ENCODE peak calls at places on chromosome 1, in four cellular contexts. C, O, P and R are unnamed samples.

GRCh38 chr1:179264506-179264905 is 29.1 kb upstream of the SOAT1 start:
- DNase-seq in O (no peak), C (no peak), P (no peak), R (no peak)

GRCh38 chr1:234154320-234155251 is 218.7 kb upstream of the COA6 start:
- DNase-seq in O (no peak), C (peak; percentile 9), P (no peak), R (peak; percentile 84)

GRCh38 chr1:53365405-53366063 is 37.7 kb upstream of the LRP8 start:
- DNase-seq in C (no peak), P (no peak), O (no peak), R (no peak)

GRCh38 chr1:228778466-228778865 is 43.2 kb downstream of the RHOU start:
- DNase-seq in O (no peak), C (no peak), P (no peak), R (no peak)

GRCh38 chr1:208154679-208155078 is 89.5 kb downstream of the PLXNA2 start:
- DNase-seq in O (no peak), C (no peak), P (no peak), R (no peak)

GRCh38 chr1:215651867-215652266 is 84.8 kb downstream of the KCTD3 start:
- DNase-seq in P (no peak), C (no peak), O (no peak), R (peak; percentile 15)

GRCh38 chr1:206590025-206590834 is 22.0 kb downstream of the EIF2D start:
- DNase-seq in O (no peak), P (no peak), C (peak; percentile 53), R (peak; percentile 93)

GRCh38 chr1:48876221-48876785 is 99.6 kb upstream of the BEND5 start:
- DNase-seq in P (no peak), C (no peak), O (no peak), R (no peak)

GRCh38 chr1:20683614-20684013 is 22.4 kb upstream of the DDOST start:
- DNase-seq in O (no peak), P (no peak), C (no peak), R (no peak)

GRCh38 chr1:54542962-54543539 is 5.0 kb upstream of the ACOT11 start:
- DNase-seq in C (no peak), P (no peak), O (no peak), R (peak; percentile 75)

GRCh38 chr1:245859510-245860114 is 647.5 kb downstream of the SMYD3 start:
- DNase-seq in P (no peak), O (no peak), C (no peak), R (peak; percentile 10)

GRCh38 chr1:23567629-23567995 is 8.3 kb upstream of the ID3 start:
- DNase-seq in P (no peak), C (no peak), O (no peak), R (no peak)

GRCh38 chr1:89607156-89607555 is 25.8 kb upstream of the LRRC8C start:
- DNase-seq in O (no peak), P (no peak), C (peak; percentile 75), R (no peak)

GRCh38 chr1:110554871-110555801 is 36.2 kb upstream of the KCNA10 start:
- DNase-seq in O (peak; percentile 48), P (peak; percentile 82), C (peak; percentile 56), R (no peak)

GRCh38 chr1:242522304-242522945 is 2.1 kb downstream of the PLD5 start:
- DNase-seq in C (no peak), P (no peak), O (no peak), R (no peak)

GRCh38 chr1:246608616-246609376 is 42.5 kb downstream of the CNST start:
- DNase-seq in C (no peak), O (no peak), P (no peak), R (peak; percentile 26)

GRCh38 chr1:40612345-40612831 is 53.1 kb downstream of the RIMS3 start:
- DNase-seq in C (peak; percentile 68), O (peak; percentile 50), P (peak; percentile 24), R (peak; percentile 87)

GRCh38 chr1:203326830-203327683 is 21.7 kb downstream of the BTG2 start:
- DNase-seq in O (peak; percentile 92), C (peak; percentile 95), P (peak; percentile 96), R (peak; percentile 95)

GRCh38 chr1:25482211-25482610 is 51.5 kb downstream of the MACO1 start:
- DNase-seq in C (no peak), O (no peak), P (no peak), R (no peak)

GRCh38 chr1:21901986-21902377 is 35.1 kb downstream of the HSPG2 start:
- DNase-seq in O (no peak), P (no peak), C (no peak), R (no peak)

GRCh38 chr1:231241751-231242150 is 739 bp downstream of the GNPAT start:
- DNase-seq in O (no peak), C (peak; percentile 15), P (peak; percentile 22), R (peak; percentile 67)

GRCh38 chr1:14949270-14949835 is 204.2 kb upstream of the TMEM51 start:
- DNase-seq in O (no peak), C (no peak), P (no peak), R (no peak)

GRCh38 chr1:13500806-13501205 is 13.0 kb downstream of the LRRC38 start:
- DNase-seq in P (no peak), O (no peak), C (no peak), R (no peak)

GRCh38 chr1:228377664-228378452 is 28.8 kb downstream of the TRIM11 start:
- DNase-seq in C (no peak), P (no peak), O (no peak), R (peak; percentile 77)

GRCh38 chr1:111621050-111621449 is 1.5 kb downstream of the RAP1A start:
- DNase-seq in P (no peak), O (no peak), C (peak; percentile 29), R (peak; percentile 51)

GRCh38 chr1:1374068-1374860 is 743 bp downstream of the AURKAIP1 start:
- DNase-seq in C (no peak), P (no peak), O (no peak), R (no peak)

GRCh38 chr1:212214377-212214776 is 70.8 kb upstream of the PPP2R5A start:
- DNase-seq in C (no peak), P (no peak), O (no peak), R (no peak)

GRCh38 chr1:242140871-242141270 is 142.0 kb upstream of the MAP1LC3C start:
- DNase-seq in C (no peak), P (no peak), O (no peak), R (peak; percentile 12)

GRCh38 chr1:180249725-180250498 is 19.8 kb downstream of the LHX4 start:
- DNase-seq in C (no peak), O (no peak), P (no peak), R (no peak)

GRCh38 chr1:91601554-91602322 is 101.1 kb downstream of the CDC7 start:
- DNase-seq in P (no peak), O (no peak), C (no peak), R (no peak)